ENCODE peak calls at places on chromosomes 7 and 10, in ten cellular contexts. One of them, this sample, is unnamed.

GRCh38 chr10:102467971-102468438 is 16.7 kb upstream of the C10orf95 start:
- DNase-seq in heart left ventricle: no peak
- DNase-seq in psoas muscle: no peak
- DNase-seq in GM23248: no peak
- DNase-seq in A673: no peak
- DNase-seq in left ventricle myocardium inferior: no peak
- DNase-seq in lung: no peak
- DNase-seq in CD4-positive, CD25-positive, alpha-beta regulatory T cell: no peak
- DNase-seq in Caco-2: no peak
- DNase-seq in GM23338: no peak
- DNase-seq in this sample: no peak

GRCh38 chr7:6315786-6316185 is 43.4 kb upstream of the CYTH3 start:
- DNase-seq in GM23248: no peak
- DNase-seq in left ventricle myocardium inferior: no peak
- DNase-seq in Caco-2: no peak
- DNase-seq in lung: no peak
- DNase-seq in CD4-positive, CD25-positive, alpha-beta regulatory T cell: no peak
- DNase-seq in psoas muscle: no peak
- DNase-seq in heart left ventricle: no peak
- DNase-seq in GM23338: no peak
- DNase-seq in A673: no peak
- DNase-seq in this sample: no peak

GRCh38 chr7:116715087-116715486 is 43.1 kb downstream of the MET start:
- DNase-seq in GM23248: peak; percentile 43
- DNase-seq in heart left ventricle: no peak
- DNase-seq in left ventricle myocardium inferior: no peak
- DNase-seq in lung: no peak
- DNase-seq in psoas muscle: no peak
- DNase-seq in A673: no peak
- DNase-seq in Caco-2: no peak
- DNase-seq in GM23338: no peak
- DNase-seq in CD4-positive, CD25-positive, alpha-beta regulatory T cell: no peak
- DNase-seq in this sample: no peak

GRCh38 chr7:36602975-36603887 is 121.1 kb downstream of the AOAH start:
- DNase-seq in psoas muscle: no peak
- DNase-seq in lung: no peak
- DNase-seq in Caco-2: no peak
- DNase-seq in GM23338: no peak
- DNase-seq in heart left ventricle: no peak
- DNase-seq in CD4-positive, CD25-positive, alpha-beta regulatory T cell: no peak
- DNase-seq in GM23248: no peak
- DNase-seq in A673: no peak
- DNase-seq in left ventricle myocardium inferior: no peak
- DNase-seq in this sample: no peak

GRCh38 chr10:75043256-75044121 is 68.0 kb upstream of the SAMD8 start:
- DNase-seq in psoas muscle: peak; percentile 26
- DNase-seq in GM23248: no peak
- DNase-seq in CD4-positive, CD25-positive, alpha-beta regulatory T cell: peak; percentile 31
- DNase-seq in GM23338: peak; percentile 93
- DNase-seq in lung: no peak
- DNase-seq in Caco-2: no peak
- DNase-seq in A673: no peak
- DNase-seq in left ventricle myocardium inferior: no peak
- DNase-seq in heart left ventricle: no peak
- DNase-seq in this sample: no peak

GRCh38 chr7:98687331-98687863 is 70.3 kb downstream of the NPTX2 start:
- DNase-seq in psoas muscle: no peak
- DNase-seq in CD4-positive, CD25-positive, alpha-beta regulatory T cell: no peak
- DNase-seq in Caco-2: no peak
- DNase-seq in heart left ventricle: no peak
- DNase-seq in A673: no peak
- DNase-seq in GM23248: no peak
- DNase-seq in GM23338: no peak
- DNase-seq in lung: no peak
- DNase-seq in left ventricle myocardium inferior: no peak
- DNase-seq in this sample: no peak

GRCh38 chr7:155322530-155322929 is 24.9 kb downstream of the INSIG1 start:
- DNase-seq in Caco-2: no peak
- DNase-seq in lung: no peak
- DNase-seq in left ventricle myocardium inferior: no peak
- DNase-seq in heart left ventricle: no peak
- DNase-seq in A673: no peak
- DNase-seq in GM23248: peak; percentile 55
- DNase-seq in CD4-positive, CD25-positive, alpha-beta regulatory T cell: no peak
- DNase-seq in psoas muscle: no peak
- DNase-seq in GM23338: no peak
- DNase-seq in this sample: no peak

GRCh38 chr10:102648889-102649752 is 4.8 kb downstream of the TRIM8 start:
- DNase-seq in left ventricle myocardium inferior: peak; percentile 47
- DNase-seq in heart left ventricle: peak; percentile 34
- DNase-seq in GM23248: peak; percentile 51
- DNase-seq in lung: no peak
- DNase-seq in psoas muscle: peak; percentile 32
- DNase-seq in GM23338: peak; percentile 32
- DNase-seq in Caco-2: no peak
- DNase-seq in A673: no peak
- DNase-seq in CD4-positive, CD25-positive, alpha-beta regulatory T cell: no peak
- DNase-seq in this sample: no peak

GRCh38 chr7:1810961-1811849 is 141.1 kb downstream of the ELFN1 start:
- DNase-seq in lung: no peak
- DNase-seq in GM23248: peak; percentile 44
- DNase-seq in heart left ventricle: no peak
- DNase-seq in Caco-2: no peak
- DNase-seq in CD4-positive, CD25-positive, alpha-beta regulatory T cell: no peak
- DNase-seq in GM23338: no peak
- DNase-seq in A673: no peak
- DNase-seq in psoas muscle: no peak
- DNase-seq in left ventricle myocardium inferior: no peak
- DNase-seq in this sample: no peak

GRCh38 chr10:121710207-121710606 is 112.0 kb upstream of the FGFR2 start:
- DNase-seq in lung: no peak
- DNase-seq in psoas muscle: no peak
- DNase-seq in left ventricle myocardium inferior: no peak
- DNase-seq in CD4-positive, CD25-positive, alpha-beta regulatory T cell: no peak
- DNase-seq in heart left ventricle: no peak
- DNase-seq in Caco-2: no peak
- DNase-seq in GM23338: no peak
- DNase-seq in A673: no peak
- DNase-seq in GM23248: no peak
- DNase-seq in this sample: no peak

GRCh38 chr7:16776053-16776452 is 22.5 kb downstream of the TSPAN13 start:
- DNase-seq in heart left ventricle: no peak
- DNase-seq in lung: no peak
- DNase-seq in A673: no peak
- DNase-seq in psoas muscle: no peak
- DNase-seq in left ventricle myocardium inferior: no peak
- DNase-seq in CD4-positive, CD25-positive, alpha-beta regulatory T cell: no peak
- DNase-seq in Caco-2: no peak
- DNase-seq in GM23338: no peak
- DNase-seq in GM23248: no peak
- DNase-seq in this sample: no peak

GRCh38 chr10:22810643-22811254 is 96.4 kb upstream of the PIP4K2A start:
- DNase-seq in A673: peak; percentile 21
- DNase-seq in Caco-2: no peak
- DNase-seq in psoas muscle: no peak
- DNase-seq in GM23248: no peak
- DNase-seq in CD4-positive, CD25-positive, alpha-beta regulatory T cell: no peak
- DNase-seq in heart left ventricle: no peak
- DNase-seq in lung: no peak
- DNase-seq in left ventricle myocardium inferior: no peak
- DNase-seq in GM23338: peak; percentile 68
- DNase-seq in this sample: no peak

GRCh38 chr10:29804025-29804852 is 169.5 kb upstream of the SVIL start:
- DNase-seq in left ventricle myocardium inferior: no peak
- DNase-seq in GM23338: no peak
- DNase-seq in psoas muscle: peak; percentile 51
- DNase-seq in Caco-2: no peak
- DNase-seq in GM23248: peak; percentile 90
- DNase-seq in CD4-positive, CD25-positive, alpha-beta regulatory T cell: no peak
- DNase-seq in heart left ventricle: no peak
- DNase-seq in A673: peak; percentile 84
- DNase-seq in lung: peak; percentile 50
- DNase-seq in this sample: peak; percentile 95

DNA sequence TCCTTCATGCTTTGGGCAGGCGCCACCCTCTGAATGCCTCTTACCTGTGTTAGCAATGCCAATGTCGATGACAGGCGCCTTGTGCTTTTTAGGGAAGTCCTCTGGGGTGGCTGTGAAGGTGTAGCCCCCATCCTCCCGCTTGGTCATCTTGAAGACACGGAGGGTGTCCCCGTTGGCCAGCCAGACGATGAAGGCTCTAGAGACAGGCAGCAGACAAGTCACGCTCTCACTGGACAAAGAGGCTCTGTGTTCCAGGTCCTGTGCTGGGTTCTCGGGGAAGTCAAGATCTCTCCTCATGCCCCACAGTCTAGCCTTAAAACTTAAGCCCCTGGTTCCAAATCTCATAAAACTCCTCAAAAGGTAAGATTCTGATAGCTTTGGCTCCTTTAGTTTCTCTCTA is 5.1 kb downstream of the TBL2 start:
- DNase-seq in Caco-2: no peak
- DNase-seq in left ventricle myocardium inferior: no peak
- DNase-seq in GM23338: no peak
- DNase-seq in lung: no peak
- DNase-seq in GM23248: no peak
- DNase-seq in CD4-positive, CD25-positive, alpha-beta regulatory T cell: no peak
- DNase-seq in A673: no peak
- DNase-seq in psoas muscle: no peak
- DNase-seq in heart left ventricle: no peak
- DNase-seq in this sample: no peak
- H3K36me3 ChIP-seq in Caco-2: peaks cover 14% of the 10 kb centered on the region
- H3K36me3 ChIP-seq in left ventricle myocardium inferior: peaks cover 61% of the 10 kb centered on the region
- H3K36me3 ChIP-seq in GM23338: no peaks in the 10 kb centered on the region
- H3K36me3 ChIP-seq in lung: peaks cover 42% of the 10 kb centered on the region
- H3K36me3 ChIP-seq in GM23248: peaks cover 57% of the 10 kb centered on the region
- H3K36me3 ChIP-seq in CD4-positive, CD25-positive, alpha-beta regulatory T cell: peaks cover 52% of the 10 kb centered on the region
- H3K36me3 ChIP-seq in A673: peaks cover 62% of the 10 kb centered on the region
- H3K36me3 ChIP-seq in psoas muscle: peaks cover 18% of the 10 kb centered on the region
- H3K36me3 ChIP-seq in heart left ventricle: peaks cover 62% of the 10 kb centered on the region
- H3K36me3 ChIP-seq in this sample: peaks cover 67% of the 10 kb centered on the region

GRCh38 chr7:23474829-23475578 is 4.7 kb upstream of the IGF2BP3 start:
- DNase-seq in psoas muscle: no peak
- DNase-seq in lung: no peak
- DNase-seq in GM23338: no peak
- DNase-seq in Caco-2: no peak
- DNase-seq in heart left ventricle: no peak
- DNase-seq in GM23248: no peak
- DNase-seq in left ventricle myocardium inferior: no peak
- DNase-seq in CD4-positive, CD25-positive, alpha-beta regulatory T cell: no peak
- DNase-seq in A673: peak; percentile 60
- DNase-seq in this sample: no peak
- H3K4me3 ChIP-seq in psoas muscle: peak overlapping the region; percentile 56
- H3K4me3 ChIP-seq in lung: no peak overlapping the region
- H3K4me3 ChIP-seq in GM23338: peak overlapping the region; percentile 56
- H3K4me3 ChIP-seq in Caco-2: peak overlapping the region; percentile 48
- H3K4me3 ChIP-seq in heart left ventricle: no peak overlapping the region
- H3K4me3 ChIP-seq in GM23248: peak overlapping the region; percentile 82
- H3K4me3 ChIP-seq in left ventricle myocardium inferior: peak overlapping the region; percentile 53
- H3K4me3 ChIP-seq in CD4-positive, CD25-positive, alpha-beta regulatory T cell: no peak overlapping the region
- H3K4me3 ChIP-seq in A673: peak overlapping the region; percentile 91
- H3K4me3 ChIP-seq in this sample: peak overlapping the region; percentile 77

GRCh38 chr10:1047937-1048336 is 982 bp downstream of the IDI1 start:
- DNase-seq in CD4-positive, CD25-positive, alpha-beta regulatory T cell: no peak
- DNase-seq in GM23338: peak; percentile 39
- DNase-seq in A673: peak; percentile 50
- DNase-seq in left ventricle myocardium inferior: no peak
- DNase-seq in psoas muscle: no peak
- DNase-seq in GM23248: peak; percentile 51
- DNase-seq in Caco-2: peak; percentile 52
- DNase-seq in heart left ventricle: no peak
- DNase-seq in lung: no peak
- DNase-seq in this sample: peak; percentile 52
- H3K4me1 ChIP-seq in CD4-positive, CD25-positive, alpha-beta regulatory T cell: peaks cover 55% of the 10 kb centered on the region
- H3K4me1 ChIP-seq in GM23338: peaks cover 22% of the 10 kb centered on the region
- H3K4me1 ChIP-seq in A673: peaks cover 35% of the 10 kb centered on the region
- H3K4me1 ChIP-seq in left ventricle myocardium inferior: peaks cover 79% of the 10 kb centered on the region
- H3K4me1 ChIP-seq in psoas muscle: peaks cover 53% of the 10 kb centered on the region
- H3K4me1 ChIP-seq in GM23248: peaks cover 21% of the 10 kb centered on the region
- H3K4me1 ChIP-seq in Caco-2: peaks cover 8% of the 10 kb centered on the region
- H3K4me1 ChIP-seq in heart left ventricle: peaks cover 55% of the 10 kb centered on the region
- H3K4me1 ChIP-seq in lung: peaks cover 11% of the 10 kb centered on the region
- H3K4me1 ChIP-seq in this sample: peaks cover 47% of the 10 kb centered on the region

DNA sequence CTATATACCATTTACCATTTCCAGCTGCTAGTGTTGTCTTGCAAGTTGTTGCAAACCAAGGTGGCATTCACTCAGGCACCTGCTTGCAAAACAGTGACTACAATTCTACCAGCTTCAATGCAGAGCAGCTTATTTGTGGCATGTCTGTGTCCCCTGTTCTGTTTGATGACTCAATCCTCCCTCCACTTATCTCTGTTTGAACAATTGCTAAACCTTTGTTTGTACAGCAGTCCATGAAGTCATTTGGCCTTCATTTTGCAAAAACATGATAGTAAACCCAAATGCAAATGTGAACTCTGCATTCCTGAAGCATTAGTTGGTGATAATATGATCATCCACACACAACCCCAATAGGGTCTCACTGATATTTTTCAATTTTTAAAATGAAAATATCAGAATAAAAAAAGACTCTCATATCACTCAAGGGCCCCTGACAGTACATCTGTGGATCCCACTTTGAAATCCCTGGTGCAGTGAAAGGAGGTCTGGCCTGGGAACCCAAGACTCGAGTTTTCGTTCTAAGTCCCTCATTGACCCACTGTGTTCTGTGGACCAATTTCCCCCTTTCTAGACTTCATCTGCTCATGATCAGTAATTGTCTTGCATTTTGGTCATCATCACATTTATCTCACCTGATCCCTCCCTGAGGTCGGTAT is 425.4 kb downstream of the RPS24 start:
- DNase-seq in GM23338: no peak
- DNase-seq in Caco-2: peak; percentile 81
- DNase-seq in CD4-positive, CD25-positive, alpha-beta regulatory T cell: no peak
- DNase-seq in GM23248: peak; percentile 61
- DNase-seq in heart left ventricle: no peak
- DNase-seq in A673: no peak
- DNase-seq in psoas muscle: no peak
- DNase-seq in lung: no peak
- DNase-seq in left ventricle myocardium inferior: no peak
- DNase-seq in this sample: peak; percentile 58
- H3K36me3 ChIP-seq in GM23338: no peaks in the 10 kb centered on the region
- H3K36me3 ChIP-seq in Caco-2: no peaks in the 10 kb centered on the region
- H3K36me3 ChIP-seq in CD4-positive, CD25-positive, alpha-beta regulatory T cell: no peaks in the 10 kb centered on the region
- H3K36me3 ChIP-seq in GM23248: no peaks in the 10 kb centered on the region
- H3K36me3 ChIP-seq in heart left ventricle: no peaks in the 10 kb centered on the region
- H3K36me3 ChIP-seq in A673: no peaks in the 10 kb centered on the region
- H3K36me3 ChIP-seq in psoas muscle: no peaks in the 10 kb centered on the region
- H3K36me3 ChIP-seq in lung: no peaks in the 10 kb centered on the region
- H3K36me3 ChIP-seq in left ventricle myocardium inferior: no peaks in the 10 kb centered on the region
- H3K36me3 ChIP-seq in this sample: no peaks in the 10 kb centered on the region

GRCh38 chr10:31947144-31947926 is 18.7 kb upstream of the ARHGAP12 start:
- DNase-seq in CD4-positive, CD25-positive, alpha-beta regulatory T cell: no peak
- DNase-seq in GM23248: peak; percentile 95
- DNase-seq in heart left ventricle: no peak
- DNase-seq in left ventricle myocardium inferior: no peak
- DNase-seq in GM23338: no peak
- DNase-seq in Caco-2: peak; percentile 84
- DNase-seq in psoas muscle: no peak
- DNase-seq in A673: peak; percentile 87
- DNase-seq in lung: no peak
- DNase-seq in this sample: peak; percentile 94
- H3K4me3 ChIP-seq in CD4-positive, CD25-positive, alpha-beta regulatory T cell: no peak overlapping the region
- H3K4me3 ChIP-seq in GM23248: peak overlapping the region; percentile 54
- H3K4me3 ChIP-seq in heart left ventricle: no peak overlapping the region
- H3K4me3 ChIP-seq in left ventricle myocardium inferior: no peak overlapping the region
- H3K4me3 ChIP-seq in GM23338: no peak overlapping the region
- H3K4me3 ChIP-seq in Caco-2: peak overlapping the region; percentile 10
- H3K4me3 ChIP-seq in psoas muscle: peak overlapping the region; percentile 27
- H3K4me3 ChIP-seq in A673: no peak overlapping the region
- H3K4me3 ChIP-seq in lung: no peak overlapping the region
- H3K4me3 ChIP-seq in this sample: peak overlapping the region; percentile 72